ENCODE peak calls at places on chromosome 13, in six cellular contexts. B is stimulated activated CD4-positive, alpha-beta T cell treated with anti-CD3 and anti-CD28 coated beads, Interleukin-15, amount 100 ng/mL, for 1 hour; G is neural progenitor cell; L is D341Med; K is activated T-cell treated with anti-CD3 and anti-CD28 coated beads for 24 hours; V is astrocyte of the spinal cord. W is an unnamed sample.

GRCh38 chr13:99658266-99658991 is 157.2 kb downstream of the TM9SF2 start:
- DNase-seq in B (peak), G (peak), L (no peak), K (peak), V (peak), W (peak)

GRCh38 chr13:60969659-60970058 is 446.0 kb downstream of the PCDH20 start:
- DNase-seq in B (no peak), G (no peak), L (no peak), K (no peak), V (no peak), W (no peak)

GRCh38 chr13:113329656-113330312 is 32.7 kb downstream of the LAMP1 start:
- DNase-seq in B (no peak), G (no peak), L (no peak), K (no peak), V (no peak), W (no peak)

GRCh38 chr13:99585609-99586008 is 84.3 kb downstream of the TM9SF2 start:
- DNase-seq in B (no peak), G (no peak), L (no peak), K (no peak), V (no peak), W (no peak)

GRCh38 chr13:50721664-50721976 is 121.9 kb downstream of the DLEU7 start:
- DNase-seq in B (no peak), G (no peak), L (no peak), K (no peak), V (no peak), W (no peak)

GRCh38 chr13:51945149-51945548 is 66.1 kb downstream of the ATP7B start:
- DNase-seq in B (no peak), G (no peak), L (no peak), K (no peak), V (no peak), W (no peak)

GRCh38 chr13:55439450-55439849 is 1701.3 kb upstream of the PRR20A start:
- DNase-seq in B (no peak), G (peak), L (no peak), K (no peak), V (no peak), W (peak)

GRCh38 chr13:21008026-21008425 is 53.4 kb downstream of the LATS2 start:
- DNase-seq in B (no peak), G (no peak), L (no peak), K (no peak), V (no peak), W (no peak)

GRCh38 chr13:25744176-25744575 is 307.6 kb downstream of the SHISA2 start:
- DNase-seq in B (no peak), G (no peak), L (no peak), K (no peak), V (no peak), W (no peak)

GRCh38 chr13:107716741-107717140 is 498.6 kb downstream of the LIG4 start:
- DNase-seq in B (no peak), G (no peak), L (no peak), K (no peak), V (no peak), W (no peak)

GRCh38 chr13:33125821-33126570 is 109.8 kb downstream of the KL start:
- DNase-seq in B (no peak), G (peak), L (no peak), K (no peak), V (peak), W (peak)

GRCh38 chr13:50389726-50390125 is 374.5 kb downstream of the KCNRG start:
- DNase-seq in B (no peak), G (no peak), L (peak), K (no peak), V (no peak), W (no peak)

GRCh38 chr13:73060251-73061160 is 1.7 kb downstream of the KLF5 start:
- DNase-seq in B (no peak), G (peak), L (no peak), K (no peak), V (peak), W (peak)

GRCh38 chr13:19171563-19171962 is 10.1 kb downstream of the TUBA3C start:
- DNase-seq in B (no peak), G (no peak), L (no peak), K (no peak), V (no peak), W (no peak)

GRCh38 chr13:33111414-33112110 is 95.3 kb downstream of the KL start:
- DNase-seq in B (no peak), G (no peak), L (no peak), K (no peak), V (peak), W (no peak)

GRCh38 chr13:36850790-36851438 is 31.9 kb downstream of the RFXAP start:
- DNase-seq in B (no peak), G (peak), L (peak), K (no peak), V (no peak), W (no peak)

GRCh38 chr13:75359266-75359665 is 122.7 kb downstream of the TBC1D4 start:
- DNase-seq in B (no peak), G (peak), L (no peak), K (no peak), V (peak), W (no peak)

GRCh38 chr13:82758056-82758455 is 1124.2 kb downstream of the SLITRK1 start:
- DNase-seq in B (no peak), G (peak), L (peak), K (no peak), V (no peak), W (no peak)

GRCh38 chr13:31107109-31107508 is 54.6 kb downstream of the HSPH1 start:
- DNase-seq in B (no peak), G (no peak), L (no peak), K (no peak), V (no peak), W (no peak)

GRCh38 chr13:111961793-111962192 is 105.2 kb upstream of the SOX1 start:
- DNase-seq in B (no peak), G (no peak), L (no peak), K (no peak), V (no peak), W (no peak)

GRCh38 chr13:109719962-109720646 is 66.3 kb downstream of the IRS2 start:
- DNase-seq in B (no peak), G (no peak), L (no peak), K (no peak), V (no peak), W (no peak)

GRCh38 chr13:51032831-51033230 is 78.2 kb downstream of the C13orf42 start:
- DNase-seq in B (no peak), G (no peak), L (no peak), K (no peak), V (no peak), W (no peak)

GRCh38 chr13:60164490-60164889 is 762 bp upstream of the DIAPH3 start:
- DNase-seq in B (no peak), G (peak), L (no peak), K (no peak), V (no peak), W (no peak)

GRCh38 chr13:79320433-79320832 is 85.6 kb downstream of the RBM26 start:
- DNase-seq in B (no peak), G (no peak), L (no peak), K (no peak), V (no peak), W (no peak)

GRCh38 chr13:45200701-45201230 is at the start of gene KCTD4:
- DNase-seq in B (no peak), G (no peak), L (no peak), K (no peak), V (peak), W (no peak)

GRCh38 chr13:45511310-45512147 is 46.8 kb downstream of the COG3 start:
- DNase-seq in B (no peak), G (peak), L (peak), K (peak), V (peak), W (peak)

GRCh38 chr13:113863511-113864302 is at the start of gene GAS6:
- DNase-seq in B (no peak), G (peak), L (peak), K (no peak), V (peak), W (peak)

GRCh38 chr13:111972261-111972780 is 94.6 kb upstream of the SOX1 start:
- DNase-seq in B (no peak), G (peak), L (no peak), K (no peak), V (no peak), W (no peak)

GRCh38 chr13:98575009-98575866 is 1.7 kb downstream of the STK24 start:
- DNase-seq in B (no peak), G (peak), L (no peak), K (no peak), V (peak), W (no peak)

GRCh38 chr13:30697177-30697953 is 38.0 kb upstream of the ALOX5AP start:
- DNase-seq in B (no peak), G (no peak), L (no peak), K (no peak), V (no peak), W (no peak)

GRCh38 chr13:39875583-39875982 is 220.1 kb downstream of the COG6 start:
- DNase-seq in B (no peak), G (no peak), L (no peak), K (no peak), V (peak), W (peak)

GRCh38 chr13:39490136-39490535 is 112.9 kb downstream of the LHFPL6 start:
- DNase-seq in B (no peak), G (peak), L (no peak), K (no peak), V (no peak), W (no peak)

GRCh38 chr13:95256086-95256485 is 45.2 kb downstream of the ABCC4 start:
- DNase-seq in B (no peak), G (no peak), L (no peak), K (no peak), V (peak), W (no peak)

GRCh38 chr13:112710855-112711527 is 21.2 kb downstream of the ATP11A start:
- DNase-seq in B (no peak), G (no peak), L (no peak), K (no peak), V (no peak), W (no peak)

GRCh38 chr13:73481877-73482445 is 423.2 kb downstream of the KLF5 start:
- DNase-seq in B (no peak), G (no peak), L (no peak), K (no peak), V (no peak), W (no peak)

GRCh38 chr13:95948646-95949045 is 104.6 kb downstream of the UGGT2 start:
- DNase-seq in B (no peak), G (no peak), L (no peak), K (no peak), V (peak), W (no peak)

GRCh38 chr13:85223883-85224656 is 575.1 kb downstream of the SLITRK6 start:
- DNase-seq in B (no peak), G (no peak), L (no peak), K (no peak), V (no peak), W (no peak)

GRCh38 chr13:84418041-84418440 is 535.8 kb upstream of the SLITRK1 start:
- DNase-seq in B (no peak), G (no peak), L (no peak), K (no peak), V (no peak), W (no peak)

GRCh38 chr13:98239156-98240076 is 62.3 kb upstream of the RNF113B start:
- DNase-seq in B (no peak), G (no peak), L (no peak), K (no peak), V (no peak), W (no peak)

GRCh38 chr13:33554919-33555791 is 262.8 kb upstream of the RFC3 start:
- DNase-seq in B (no peak), G (peak), L (no peak), K (no peak), V (peak), W (no peak)